ENCODE peak calls at places on chromosomes 7 and 10, in eight cellular contexts. K, C, L, I, M, Q, A and R are unnamed samples.

GRCh38 chr10:121647401-121647800 is 49.2 kb upstream of the FGFR2 start:
- DNase-seq in K (no peak), C (no peak), M (no peak), Q (no peak), I (no peak), L (no peak), A (no peak), R (no peak)

GRCh38 chr10:114328876-114329275 is 75.4 kb downstream of the AFAP1L2 start:
- DNase-seq in Q (no peak), A (no peak), L (no peak), I (no peak), M (no peak), K (no peak), C (no peak), R (no peak)

GRCh38 chr7:131618391-131618790 is 62.0 kb upstream of the PODXL start:
- DNase-seq in C (no peak), L (no peak), I (no peak), M (no peak), Q (no peak), A (no peak), K (no peak), R (no peak)

GRCh38 chr10:86918022-86918471 is 39.4 kb downstream of the MMRN2 start:
- DNase-seq in C (peak), K (no peak), M (no peak), I (no peak), L (no peak), Q (no peak), A (no peak), R (peak)

GRCh38 chr7:29459591-29459990 is 104.0 kb upstream of the PRR15 start:
- DNase-seq in Q (no peak), L (no peak), K (no peak), C (no peak), A (no peak), M (no peak), I (no peak), R (no peak)

GRCh38 chr10:87695074-87695473 is 35.4 kb downstream of the PAPSS2 start:
- DNase-seq in Q (no peak), K (no peak), C (no peak), A (no peak), M (no peak), I (no peak), L (no peak), R (no peak)

GRCh38 chr10:79374312-79375191 is 27.3 kb downstream of the PPIF start:
- DNase-seq in I (peak), Q (peak), A (peak), K (peak), C (peak), L (no peak), M (peak), R (peak)

GRCh38 chr7:46209611-46210170 is 288.6 kb upstream of the IGFBP3 start:
- DNase-seq in L (no peak), K (no peak), C (no peak), Q (no peak), M (no peak), A (no peak), I (no peak), R (no peak)

GRCh38 chr10:119270893-119271361 is 63.6 kb downstream of the GRK5 start:
- DNase-seq in Q (no peak), C (peak), K (peak), L (no peak), A (no peak), M (no peak), I (no peak), R (peak)

GRCh38 chr10:543131-543530 is 146.3 kb downstream of the DIP2C start:
- DNase-seq in C (no peak), M (no peak), Q (no peak), K (no peak), L (no peak), A (no peak), I (no peak), R (no peak)

GRCh38 chr7:112176241-112176640 is 30.0 kb downstream of the DOCK4 start:
- DNase-seq in C (no peak), A (no peak), Q (no peak), M (no peak), K (no peak), L (no peak), I (no peak), R (no peak)

GRCh38 chr10:69449841-69450240 is 1.4 kb upstream of the TSPAN15 start:
- DNase-seq in L (no peak), Q (peak), I (peak), K (peak), A (peak), C (peak), M (peak), R (peak)

GRCh38 chr7:150949564-150949963 is 28.6 kb downstream of the KCNH2 start:
- DNase-seq in Q (no peak), K (no peak), I (no peak), M (no peak), C (no peak), L (no peak), A (no peak), R (no peak)

GRCh38 chr10:71344916-71345557 is 26.0 kb downstream of the SLC29A3 start:
- DNase-seq in I (no peak), L (no peak), C (no peak), K (no peak), Q (no peak), M (no peak), A (no peak), R (no peak)

GRCh38 chr10:34666008-34666700 is 148.9 kb downstream of the PARD3 start:
- DNase-seq in I (no peak), L (peak), A (no peak), C (peak), M (no peak), K (no peak), Q (peak), R (peak)

GRCh38 chr10:61904711-61905445 is 3.4 kb downstream of the ARID5B start:
- DNase-seq in L (peak), I (peak), M (no peak), C (peak), A (no peak), K (no peak), Q (peak), R (peak)

GRCh38 chr10:119665901-119666708 is 14.9 kb downstream of the BAG3 start:
- DNase-seq in K (no peak), I (no peak), L (no peak), Q (no peak), M (no peak), A (no peak), C (no peak), R (peak)

GRCh38 chr10:71580926-71581325 is 138.7 kb downstream of the C10orf105 start:
- DNase-seq in K (no peak), C (no peak), M (no peak), A (no peak), L (no peak), Q (no peak), I (no peak), R (no peak)

GRCh38 chr7:130853503-130854279 is 119.7 kb upstream of the KLF14 start:
- DNase-seq in Q (no peak), K (no peak), L (peak), C (no peak), I (no peak), A (no peak), M (no peak), R (peak)

GRCh38 chr10:52755297-52756062 is 17.1 kb downstream of the MBL2 start:
- DNase-seq in L (peak), K (no peak), Q (no peak), A (no peak), I (no peak), M (no peak), C (peak), R (peak)

GRCh38 chr7:150409300-150410030 is 30.3 kb downstream of the ZNF775 start:
- DNase-seq in I (no peak), A (no peak), Q (no peak), K (no peak), M (no peak), L (no peak), C (no peak), R (no peak)